ENCODE peak calls at places on chromosome 1, in six cellular contexts. B, V, S, J, F and A are unnamed samples.

GRCh38 chr1:175207971-175208370 is 15.4 kb upstream of the KIAA0040 start:
- DNase-seq in S (no peak), V (no peak), B (no peak), J (no peak), F (peak; percentile 16), A (no peak)

GRCh38 chr1:224592636-224593579 is 23.2 kb upstream of the CNIH3 start:
- DNase-seq in V (peak; percentile 92), S (peak; percentile 95), J (no peak), F (no peak), B (peak; percentile 88), A (no peak)

GRCh38 chr1:245436407-245436806 is 281.6 kb downstream of the KIF26B start:
- DNase-seq in V (no peak), S (no peak), F (no peak), B (no peak), J (no peak), A (no peak)

GRCh38 chr1:169683661-169684060 is 27.8 kb downstream of the SELL start:
- DNase-seq in V (no peak), S (no peak), J (no peak), F (no peak), B (no peak), A (no peak)

GRCh38 chr1:51643362-51643761 is 26.5 kb downstream of the OSBPL9 start:
- DNase-seq in V (no peak), J (no peak), S (no peak), F (no peak), B (no peak), A (no peak)

GRCh38 chr1:28510350-28511223 is 4.7 kb downstream of the RCC1 start:
- DNase-seq in J (peak; percentile 44), F (no peak), B (peak; percentile 52), V (peak; percentile 61), S (no peak), A (peak; percentile 56)

GRCh38 chr1:203152158-203153034 is 23.2 kb downstream of the MYBPH start:
- DNase-seq in S (peak; percentile 67), J (no peak), B (peak; percentile 49), F (no peak), V (no peak), A (no peak)

GRCh38 chr1:180793451-180793850 is 119.2 kb upstream of the KIAA1614 start:
- DNase-seq in F (no peak), J (no peak), V (no peak), S (no peak), B (peak; percentile 20), A (no peak)

GRCh38 chr1:209335090-209335692 is 248.3 kb upstream of the CAMK1G start:
- DNase-seq in S (no peak), F (peak; percentile 3), V (peak; percentile 23), B (peak; percentile 20), J (no peak), A (peak; percentile 88)

GRCh38 chr1:61013189-61013952 is 69.0 kb upstream of the NFIA start:
- DNase-seq in S (no peak), V (no peak), J (no peak), B (no peak), F (no peak), A (no peak)

GRCh38 chr1:223609066-223609465 is 56.4 kb downstream of the CAPN8 start:
- DNase-seq in B (no peak), F (no peak), J (no peak), V (no peak), S (no peak), A (no peak)

GRCh38 chr1:93489756-93490155 is 41.8 kb downstream of the FNBP1L start:
- DNase-seq in S (no peak), J (no peak), F (no peak), B (peak; percentile 7), V (peak; percentile 29), A (no peak)

GRCh38 chr1:20472860-20473711 is 12.9 kb downstream of the CAMK2N1 start:
- DNase-seq in F (no peak), V (peak; percentile 76), S (no peak), J (no peak), B (peak; percentile 49), A (peak; percentile 95)

GRCh38 chr1:155008015-155008941 is 5.7 kb downstream of the ZBTB7B start:
- DNase-seq in F (no peak), J (peak; percentile 83), V (no peak), S (no peak), B (no peak), A (peak; percentile 56)

GRCh38 chr1:51327386-51327785 is 3.0 kb downstream of the TTC39A start:
- DNase-seq in J (no peak), F (no peak), V (peak; percentile 37), S (no peak), B (peak; percentile 47), A (no peak)

GRCh38 chr1:81699234-81699633 is 101.5 kb upstream of the ADGRL2 start:
- DNase-seq in B (peak; percentile 80), V (peak; percentile 54), F (no peak), S (peak; percentile 39), J (no peak), A (peak; percentile 56)

GRCh38 chr1:15028117-15028516 is 125.4 kb upstream of the TMEM51 start:
- DNase-seq in B (peak; percentile 85), F (no peak), V (peak; percentile 43), J (no peak), S (peak; percentile 96), A (no peak)

GRCh38 chr1:17463991-17464390 is 24.5 kb upstream of the RCC2 start:
- DNase-seq in J (no peak), F (no peak), S (no peak), V (no peak), B (no peak), A (no peak)

GRCh38 chr1:216846339-216846738 is 123.1 kb upstream of the ESRRG start:
- DNase-seq in F (no peak), B (no peak), J (no peak), V (no peak), S (no peak), A (no peak)

GRCh38 chr1:85322655-85323054 is 46.2 kb upstream of the BCL10 start:
- DNase-seq in S (no peak), B (peak; percentile 59), F (no peak), J (no peak), V (no peak), A (no peak)

GRCh38 chr1:93703649-93704048 is 22.0 kb upstream of the BCAR3 start:
- DNase-seq in J (no peak), S (no peak), F (no peak), B (peak; percentile 33), V (no peak), A (no peak)

GRCh38 chr1:239126881-239127280 is 259.5 kb upstream of the CHRM3 start:
- DNase-seq in F (no peak), B (no peak), S (peak; percentile 0), J (no peak), V (no peak), A (no peak)

GRCh38 chr1:172180886-172181285 is 239.6 kb upstream of the C1orf105 start:
- DNase-seq in S (no peak), B (peak; percentile 70), J (peak; percentile 26), V (peak; percentile 71), F (no peak), A (peak; percentile 17)

GRCh38 chr1:178682429-178682828 is 42.6 kb upstream of the RALGPS2 start:
- DNase-seq in J (no peak), S (no peak), F (no peak), B (no peak), V (no peak), A (no peak)

GRCh38 chr1:181430015-181430657 is 53.2 kb upstream of the CACNA1E start:
- DNase-seq in B (no peak), V (peak; percentile 51), J (no peak), S (no peak), F (no peak), A (no peak)

GRCh38 chr1:108503062-108503740 is 53.1 kb downstream of the NBPF6 start:
- DNase-seq in V (peak; percentile 86), J (no peak), S (peak; percentile 49), B (peak; percentile 58), F (no peak), A (peak; percentile 79)

GRCh38 chr1:240031009-240031408 is 60.7 kb upstream of the FMN2 start:
- DNase-seq in V (peak; percentile 52), B (peak; percentile 97), J (no peak), F (no peak), S (peak; percentile 76), A (no peak)

GRCh38 chr1:1144122-1144842 is 28.4 kb upstream of the C1orf159 start:
- DNase-seq in J (peak; percentile 51), B (no peak), S (no peak), V (no peak), F (peak; percentile 72), A (peak; percentile 63)

GRCh38 chr1:153628638-153629342 is 556 bp downstream of the S100A1 start:
- DNase-seq in V (no peak), B (no peak), S (no peak), J (no peak), F (no peak), A (no peak)

GRCh38 chr1:88768187-88768586 is 84.1 kb downstream of the PKN2 start:
- DNase-seq in F (no peak), S (no peak), V (no peak), J (no peak), B (no peak), A (peak; percentile 32)

GRCh38 chr1:224067621-224068457 is 46.1 kb upstream of the FBXO28 start:
- DNase-seq in F (no peak), B (peak; percentile 70), S (no peak), V (no peak), J (no peak), A (no peak)

GRCh38 chr1:105072446-105072845 is 1322.7 kb downstream of the AMY1C start:
- DNase-seq in S (no peak), F (no peak), V (no peak), J (no peak), B (no peak), A (no peak)

GRCh38 chr1:37394574-37395464 is 79.6 kb upstream of the ZC3H12A start:
- DNase-seq in J (no peak), B (no peak), S (no peak), V (no peak), F (no peak), A (peak; percentile 89)

GRCh38 chr1:10900691-10901090 is 104.2 kb upstream of the CASZ1 start:
- DNase-seq in B (no peak), V (no peak), J (no peak), F (no peak), S (no peak), A (peak; percentile 53)

GRCh38 chr1:18288609-18289219 is 181.1 kb downstream of the IGSF21 start:
- DNase-seq in B (no peak), F (no peak), S (no peak), J (no peak), V (no peak), A (no peak)

GRCh38 chr1:178048883-178049282 is 45.0 kb upstream of the RASAL2 start:
- DNase-seq in J (no peak), F (no peak), B (no peak), V (no peak), S (no peak), A (no peak)

GRCh38 chr1:197986817-197987216 is 69.6 kb downstream of the LHX9 start:
- DNase-seq in F (no peak), V (no peak), B (no peak), S (no peak), J (no peak), A (no peak)

GRCh38 chr1:24900486-24900849 is 29.6 kb downstream of the RUNX3 start:
- DNase-seq in J (no peak), V (no peak), S (no peak), F (no peak), B (no peak), A (no peak)

GRCh38 chr1:11523746-11524464 is 45.0 kb downstream of the DISP3 start:
- DNase-seq in F (no peak), J (no peak), S (no peak), V (no peak), B (no peak), A (no peak)

GRCh38 chr1:217272385-217272784 is 358.5 kb downstream of the GPATCH2 start:
- DNase-seq in V (peak; percentile 85), J (no peak), S (peak; percentile 39), B (peak; percentile 84), F (no peak), A (no peak)